ENCODE peak calls at places on chromosomes 4 and X, in seven cellular contexts. P, U, G, W, K, M and F are unnamed samples.

GRCh38 chr4:173013232-173013932 is 155.2 kb upstream of the GALNT7 start:
- DNase-seq in P (peak), U (peak), G (peak), W (peak), K (no peak), M (peak), F (no peak)

GRCh38 chrX:123749643-123750042 is 16.8 kb upstream of the THOC2 start:
- DNase-seq in P (no peak), U (no peak), G (no peak), W (no peak), K (no peak), M (no peak), F (no peak)

GRCh38 chr4:56909083-56909981 is 1.6 kb downstream of the REST start:
- DNase-seq in P (no peak), U (peak), G (peak), W (peak), K (peak), M (peak), F (no peak)

GRCh38 chr4:174122705-174123104 is 160.8 kb downstream of the FBXO8 start:
- DNase-seq in P (no peak), U (no peak), G (no peak), W (no peak), K (no peak), M (no peak), F (no peak)

GRCh38 chr4:80705311-80705710 is 325.2 kb upstream of the BMP3 start:
- DNase-seq in P (no peak), U (no peak), G (peak), W (no peak), K (no peak), M (no peak), F (no peak)

GRCh38 chrX:122094611-122095010 is 1047.2 kb downstream of the GLUD2 start:
- DNase-seq in P (no peak), U (no peak), G (no peak), W (no peak), K (no peak), M (peak), F (peak)

GRCh38 chr4:69323284-69323683 is 43.0 kb downstream of the UGT2B28 start:
- DNase-seq in P (no peak), U (no peak), G (peak), W (no peak), K (no peak), M (no peak), F (no peak)

GRCh38 chr4:141130947-141131545 is 2.2 kb downstream of the RNF150 start:
- DNase-seq in P (no peak), U (no peak), G (no peak), W (no peak), K (no peak), M (no peak), F (no peak)

GRCh38 chr4:31422006-31422405 is 701.8 kb downstream of the PCDH7 start:
- DNase-seq in P (no peak), U (no peak), G (no peak), W (no peak), K (no peak), M (no peak), F (no peak)

GRCh38 chrX:119887721-119888425 is 7.8 kb upstream of the AKAP14 start:
- DNase-seq in P (no peak), U (peak), G (peak), W (peak), K (peak), M (peak), F (no peak)

GRCh38 chr4:5465529-5465928 is 242.8 kb downstream of the EVC2 start:
- DNase-seq in P (no peak), U (no peak), G (no peak), W (no peak), K (no peak), M (no peak), F (no peak)

GRCh38 chrX:145405012-145405411 is 157.7 kb downstream of the SPANXN1 start:
- DNase-seq in P (peak), U (no peak), G (peak), W (no peak), K (no peak), M (peak), F (no peak)

GRCh38 chr4:121177238-121178137 is 13.4 kb upstream of the TNIP3 start:
- DNase-seq in P (no peak), U (no peak), G (peak), W (no peak), K (no peak), M (no peak), F (no peak)

GRCh38 chr4:82422616-82423015 is 7.6 kb downstream of the HNRNPDL start:
- DNase-seq in P (no peak), U (no peak), G (no peak), W (no peak), K (no peak), M (no peak), F (no peak)

GRCh38 chr4:162645381-162645780 is 481.6 kb upstream of the FSTL5 start:
- DNase-seq in P (no peak), U (no peak), G (peak), W (no peak), K (no peak), M (peak), F (no peak)

GRCh38 chrX:71669492-71669891 is 2.1 kb downstream of the LOC101059915 start:
- DNase-seq in P (no peak), U (no peak), G (no peak), W (no peak), K (peak), M (no peak), F (no peak)

GRCh38 chrX:71667328-71668247 is at the start of gene LOC101059915:
- DNase-seq in P (no peak), U (no peak), G (no peak), W (no peak), K (peak), M (no peak), F (no peak)

GRCh38 chrX:71671938-71672337 is 4.6 kb downstream of the LOC101059915 start:
- DNase-seq in P (no peak), U (no peak), G (no peak), W (no peak), K (peak), M (no peak), F (no peak)

GRCh38 chrX:71668248-71668595 is 876 bp downstream of the LOC101059915 start:
- DNase-seq in P (no peak), U (no peak), G (no peak), W (no peak), K (peak), M (no peak), F (no peak)

GRCh38 chrX:71671043-71671829 is 3.9 kb downstream of the LOC101059915 start:
- DNase-seq in P (no peak), U (no peak), G (no peak), W (no peak), K (peak), M (no peak), F (no peak)
- H3K27ac ChIP-seq in P (no peak), U (no peak), G (no peak), W (no peak), K (no peak), M (no peak), F (no peak)

GRCh38 chr4:168524006-168524405 is 27.2 kb downstream of the PALLD start:
- DNase-seq in P (no peak), U (no peak), G (no peak), W (no peak), K (no peak), M (no peak), F (peak)
- H3K27ac ChIP-seq in P (no peak), U (no peak), G (no peak), W (no peak), K (no peak), M (no peak), F (no peak)

GRCh38 chr4:6901669-6902317 is 7.8 kb upstream of the TBC1D14 start:
- DNase-seq in P (no peak), U (peak), G (no peak), W (no peak), K (peak), M (no peak), F (no peak)
- H3K27ac ChIP-seq in P (no peak), U (no peak), G (no peak), W (no peak), K (no peak), M (no peak), F (no peak)

DNA sequence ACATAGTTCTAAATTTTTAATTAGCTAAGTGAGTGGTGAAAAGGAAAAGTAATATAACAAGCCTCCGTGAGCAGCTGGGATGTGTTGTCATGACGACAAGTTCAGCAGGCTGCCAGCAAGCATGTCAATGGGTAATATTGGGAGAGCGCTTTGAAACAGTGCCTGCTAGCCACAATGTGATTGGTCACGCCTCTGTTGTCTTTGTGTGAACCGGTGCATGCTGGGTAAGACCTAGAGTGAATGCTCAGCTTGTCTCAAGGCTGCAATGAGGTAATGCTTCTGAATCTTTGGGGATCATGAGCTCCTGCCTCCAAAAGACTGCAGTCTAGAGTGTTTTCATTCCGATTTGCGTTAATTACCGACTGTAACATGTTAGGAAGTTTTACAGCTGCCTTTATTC is 54.9 kb downstream of the STOX2 start:
- DNase-seq in P (peak), U (peak), G (peak), W (no peak), K (no peak), M (peak), F (peak)
- H3K27ac ChIP-seq in P (peak), U (no peak), G (no peak), W (no peak), K (no peak), M (no peak), F (no peak)

GRCh38 chr4:33068539-33068938 is 2348.4 kb downstream of the PCDH7 start:
- DNase-seq in P (no peak), U (no peak), G (no peak), W (no peak), K (no peak), M (no peak), F (no peak)

GRCh38 chr4:33078145-33078544 is 2358.0 kb downstream of the PCDH7 start:
- DNase-seq in P (no peak), U (no peak), G (no peak), W (no peak), K (no peak), M (no peak), F (no peak)

GRCh38 chr4:33071552-33071951 is 2351.4 kb downstream of the PCDH7 start:
- DNase-seq in P (no peak), U (no peak), G (no peak), W (no peak), K (no peak), M (no peak), F (no peak)

GRCh38 chr4:33072340-33073089 is 2352.3 kb downstream of the PCDH7 start:
- DNase-seq in P (no peak), U (no peak), G (no peak), W (no peak), K (no peak), M (no peak), F (no peak)

GRCh38 chr4:33073811-33074210 is 2353.6 kb downstream of the PCDH7 start:
- DNase-seq in P (no peak), U (no peak), G (peak), W (no peak), K (no peak), M (no peak), F (no peak)
- H3K27ac ChIP-seq in P (no peak), U (no peak), G (no peak), W (no peak), K (no peak), M (no peak), F (no peak)

DNA sequence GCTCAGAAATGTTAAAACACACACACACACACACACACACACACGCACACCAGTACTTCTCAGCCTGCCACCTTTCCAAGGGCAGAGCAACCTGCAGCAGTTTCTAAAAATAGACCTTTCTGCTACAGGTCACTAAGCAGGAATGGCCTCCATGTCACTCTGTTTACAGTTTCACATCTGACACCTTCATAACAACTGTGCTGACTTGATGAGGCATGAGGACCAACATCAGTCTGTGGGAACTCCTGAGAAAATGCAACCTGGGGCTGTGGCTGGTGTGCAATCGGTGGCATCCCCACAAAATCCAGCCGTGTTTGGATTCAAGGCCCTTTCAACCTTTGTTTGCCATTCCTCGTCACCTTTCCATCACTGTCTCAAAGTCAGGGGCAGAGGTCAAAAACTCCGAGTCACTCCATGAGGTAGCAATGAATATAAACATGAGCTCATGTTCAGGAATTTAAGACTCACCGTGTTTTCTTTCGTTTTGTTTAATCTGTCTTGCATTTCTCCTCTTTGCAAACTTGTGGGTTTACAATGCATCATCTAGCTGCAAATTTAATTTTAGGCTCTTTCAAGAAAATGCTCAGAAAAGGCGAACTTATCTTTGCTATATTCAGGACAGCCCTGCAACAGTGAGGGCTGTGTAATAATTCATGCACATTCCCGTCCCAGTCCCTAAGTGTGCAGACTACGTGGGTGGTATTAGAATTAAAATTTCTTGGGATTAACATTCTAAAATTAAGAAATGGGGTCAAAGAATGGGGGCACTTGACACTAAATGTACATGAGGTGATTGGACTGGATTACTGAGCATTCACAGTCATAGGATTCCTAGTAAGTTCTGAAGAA is 135.3 kb downstream of the SHROOM3 start:
- DNase-seq in P (no peak), U (no peak), G (peak), W (no peak), K (no peak), M (peak), F (no peak)
- H3K27ac ChIP-seq in P (no peak), U (no peak), G (no peak), W (no peak), K (no peak), M (no peak), F (no peak)

GRCh38 chr4:75002381-75002780 is 69.5 kb downstream of the PARM1 start:
- DNase-seq in P (no peak), U (no peak), G (peak), W (no peak), K (no peak), M (no peak), F (no peak)

GRCh38 chr4:75007891-75008290 is 75.0 kb downstream of the PARM1 start:
- DNase-seq in P (no peak), U (no peak), G (no peak), W (no peak), K (no peak), M (no peak), F (no peak)

GRCh38 chr4:75005727-75006126 is 72.8 kb downstream of the PARM1 start:
- DNase-seq in P (no peak), U (no peak), G (no peak), W (no peak), K (no peak), M (no peak), F (no peak)

GRCh38 chr4:75003979-75004378 is 71.1 kb downstream of the PARM1 start:
- DNase-seq in P (no peak), U (no peak), G (no peak), W (no peak), K (no peak), M (no peak), F (no peak)

GRCh38 chr4:75004755-75005668 is 72.1 kb downstream of the PARM1 start:
- DNase-seq in P (no peak), U (no peak), G (no peak), W (no peak), K (no peak), M (no peak), F (no peak)
- H3K27ac ChIP-seq in P (no peak), U (no peak), G (no peak), W (no peak), K (no peak), M (no peak), F (no peak)

GRCh38 chrX:131729295-131729694 is 185.4 kb downstream of the OR13H1 start:
- DNase-seq in P (no peak), U (peak), G (no peak), W (peak), K (peak), M (peak), F (no peak)
- H3K27ac ChIP-seq in P (no peak), U (no peak), G (no peak), W (no peak), K (no peak), M (no peak), F (no peak)

GRCh38 chrX:76439188-76439587 is 11.7 kb downstream of the MAGEE1 start:
- DNase-seq in P (no peak), U (no peak), G (no peak), W (no peak), K (no peak), M (no peak), F (no peak)
- H3K27ac ChIP-seq in P (no peak), U (no peak), G (no peak), W (no peak), K (no peak), M (no peak), F (no peak)

GRCh38 chr4:8403173-8403753 is 37.3 kb downstream of the ACOX3 start:
- DNase-seq in P (no peak), U (peak), G (peak), W (peak), K (peak), M (peak), F (no peak)
- H3K27ac ChIP-seq in P (no peak), U (no peak), G (no peak), W (no peak), K (peak), M (no peak), F (no peak)